ENCODE peak calls at places on chromosomes 11 and 22, in six cellular contexts. S is K562, E is HCT116, X is WTC11, Y is HepG2, B is H1. T is an unnamed sample.

GRCh38 chr22:37594237-37594636 is 14.3 kb upstream of the LGALS2 start:
- DNase-seq in S (no peak), E (no peak), X (no peak), Y (no peak), B (no peak), T (no peak)

GRCh38 chr11:69803022-69803421 is 16.2 kb downstream of the FGF3 start:
- DNase-seq in S (no peak), E (no peak), X (no peak), Y (no peak), B (no peak), T (no peak)

GRCh38 chr22:47304191-47304831 is 541.9 kb downstream of the TBC1D22A start:
- DNase-seq in S (no peak), E (no peak), X (no peak), Y (no peak), B (no peak), T (no peak)

GRCh38 chr22:27866136-27867091 is 52.6 kb downstream of the PITPNB start:
- DNase-seq in S (no peak), E (no peak), X (no peak), Y (peak), B (no peak), T (no peak)

GRCh38 chr11:10657308-10658271 is 36.0 kb downstream of the IRAG1 start:
- DNase-seq in S (peak), E (no peak), X (no peak), Y (no peak), B (no peak), T (no peak)

GRCh38 chr11:125331357-125331756 is 164.7 kb downstream of the FEZ1 start:
- DNase-seq in S (no peak), E (no peak), X (no peak), Y (no peak), B (no peak), T (no peak)

GRCh38 chr11:118067006-118067405 is 9.9 kb upstream of the TMPRSS4 start:
- DNase-seq in S (no peak), E (no peak), X (no peak), Y (no peak), B (no peak), T (no peak)

GRCh38 chr11:12864316-12865156 is 144.6 kb upstream of the RASSF10 start:
- DNase-seq in S (peak), E (no peak), X (peak), Y (no peak), B (no peak), T (no peak)

GRCh38 chr22:46116491-46116958 is 33.8 kb upstream of the PPARA start:
- DNase-seq in S (peak), E (peak), X (peak), Y (peak), B (peak), T (peak)

GRCh38 chr22:27680636-27681035 is 120.9 kb downstream of the MN1 start:
- DNase-seq in S (no peak), E (no peak), X (no peak), Y (no peak), B (no peak), T (no peak)

GRCh38 chr22:19524170-19525115 is at the start of gene CLDN5:
- DNase-seq in S (no peak), E (no peak), X (peak), Y (no peak), B (peak), T (peak)

GRCh38 chr11:8794126-8794525 is 111.5 kb downstream of the RPL27A start:
- DNase-seq in S (no peak), E (no peak), X (no peak), Y (no peak), B (no peak), T (no peak)

GRCh38 chr22:20750461-20751184 is 23.3 kb upstream of the SERPIND1 start:
- DNase-seq in S (peak), E (no peak), X (no peak), Y (no peak), B (no peak), T (no peak)

GRCh38 chr11:43732225-43732624 is 51.7 kb downstream of the HSD17B12 start:
- DNase-seq in S (peak), E (no peak), X (no peak), Y (no peak), B (no peak), T (no peak)

GRCh38 chr22:36206255-36206654 is 4.6 kb upstream of the APOL4 start:
- DNase-seq in S (no peak), E (no peak), X (no peak), Y (no peak), B (no peak), T (no peak)

GRCh38 chr11:123434911-123435310 is 4.8 kb downstream of the GRAMD1B start:
- DNase-seq in S (no peak), E (no peak), X (peak), Y (no peak), B (no peak), T (no peak)

GRCh38 chr11:61783717-61784505 is 8.5 kb downstream of the TMEM258 start:
- DNase-seq in S (no peak), E (no peak), X (no peak), Y (no peak), B (no peak), T (no peak)

GRCh38 chr11:95228081-95228859 is 2.7 kb downstream of the SESN3 start:
- DNase-seq in S (no peak), E (no peak), X (no peak), Y (no peak), B (no peak), T (no peak)

GRCh38 chr11:8209208-8209807 is 40.5 kb upstream of the RIC3 start:
- DNase-seq in S (peak), E (no peak), X (peak), Y (no peak), B (peak), T (peak)

GRCh38 chr11:69002101-69002742 is 10.8 kb downstream of the MRGPRF start:
- DNase-seq in S (no peak), E (no peak), X (peak), Y (no peak), B (no peak), T (no peak)

GRCh38 chr11:64358536-64358906 is 441 bp upstream of the RPS6KA4 start:
- DNase-seq in S (no peak), E (no peak), X (no peak), Y (no peak), B (no peak), T (no peak)

GRCh38 chr11:1198766-1199688 is 23.8 kb upstream of the MUC5B start:
- DNase-seq in S (no peak), E (no peak), X (peak), Y (no peak), B (no peak), T (no peak)

GRCh38 chr22:26892401-26893033 is 235.1 kb downstream of the MIAT start:
- DNase-seq in S (no peak), E (no peak), X (no peak), Y (no peak), B (peak), T (no peak)

GRCh38 chr11:104134760-104135159 is 29.2 kb downstream of the PDGFD start:
- DNase-seq in S (no peak), E (no peak), X (no peak), Y (no peak), B (no peak), T (no peak)

DNA sequence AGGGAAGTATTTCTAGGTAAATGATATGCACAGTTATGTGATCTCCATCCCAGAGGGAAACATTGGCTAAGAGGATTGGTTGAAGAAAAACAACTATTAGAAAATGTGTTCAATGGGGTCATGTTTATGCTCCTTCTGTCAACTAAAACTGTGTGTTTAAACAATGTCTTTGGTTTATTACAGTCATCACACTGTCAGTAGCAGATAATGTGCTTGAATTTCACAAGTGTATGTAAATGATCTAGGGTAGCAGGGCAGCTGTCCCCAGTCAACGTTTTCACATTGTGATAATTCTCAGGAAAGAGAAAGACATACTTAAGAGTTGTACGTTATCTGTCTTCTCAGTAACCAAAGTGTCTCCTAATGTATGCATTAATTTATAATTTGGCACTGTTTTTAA is 52.4 kb downstream of the BARX2 start:
- DNase-seq in S (no peak), E (no peak), X (no peak), Y (no peak), B (no peak), T (no peak)
- TF ChIP-seq SP1 in S (no peak), E (no peak), X (no peak), Y (no peak), B (no peak), T (no peak)

GRCh38 chr22:49372530-49373288 is 455.0 kb downstream of the BRD1 start:
- DNase-seq in S (peak), E (peak), X (peak), Y (peak), B (no peak), T (no peak)
- TF ChIP-seq SP1 in S (no peak), E (no peak), X (no peak), Y (no peak), B (no peak), T (no peak)

GRCh38 chr11:28833670-28834069 is 725.5 kb downstream of the METTL15 start:
- DNase-seq in S (no peak), E (no peak), X (no peak), Y (no peak), B (no peak), T (no peak)
- TF ChIP-seq SP1 in S (no peak), E (no peak), X (no peak), Y (no peak), B (no peak), T (no peak)

DNA sequence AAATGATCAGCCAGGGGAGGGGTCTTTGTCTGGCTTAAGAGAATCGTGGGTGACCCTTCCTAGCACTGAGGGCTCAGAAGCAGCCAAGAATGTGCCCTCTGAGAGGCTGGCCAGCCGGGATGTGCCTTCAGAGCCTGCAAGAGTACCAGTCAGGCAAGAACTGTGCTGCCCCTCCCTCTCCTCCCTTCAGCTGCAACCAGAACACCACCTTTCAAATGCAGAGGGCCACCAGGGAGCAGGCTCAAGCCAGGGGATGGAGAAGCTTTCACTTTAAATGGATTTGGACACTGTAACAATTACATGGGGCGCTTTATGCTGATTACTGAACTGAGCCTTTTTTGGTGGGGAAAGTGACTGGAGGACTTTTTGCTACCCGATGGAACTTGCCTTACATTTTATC is 44.9 kb upstream of the TENM4 start:
- DNase-seq in S (no peak), E (no peak), X (peak), Y (no peak), B (peak), T (no peak)
- TF ChIP-seq SP1 in S (no peak), E (no peak), X (no peak), Y (no peak), B (no peak), T (no peak)

GRCh38 chr22:31313366-31314147 is 21.3 kb upstream of the PIK3IP1 start:
- DNase-seq in S (peak), E (peak), X (peak), Y (peak), B (peak), T (peak)
- TF ChIP-seq SP1 in S (no peak), E (no peak), X (no peak), Y (no peak), B (peak), T (no peak)

GRCh38 chr11:78332174-78332866 is 85.3 kb downstream of the GAB2 start:
- DNase-seq in S (no peak), E (no peak), X (no peak), Y (no peak), B (no peak), T (no peak)
- TF ChIP-seq SP1 in S (no peak), E (no peak), X (no peak), Y (no peak), B (no peak), T (no peak)

GRCh38 chr11:73143126-73143838 is 1.2 kb upstream of the FCHSD2 start:
- DNase-seq in S (peak), E (no peak), X (no peak), Y (peak), B (no peak), T (no peak)
- TF ChIP-seq SP1 in S (no peak), E (no peak), X (no peak), Y (no peak), B (no peak), T (no peak)

T was measured in HEK293T.